ENCODE peak calls at places on chromosomes 1 and 21, in seven cellular contexts. One of them, this sample, is unnamed.

GRCh38 chr1:200372095-200372884 is 37.5 kb downstream of the ZNF281 start:
- DNase-seq in pancreas: no peak
- DNase-seq in MM.1S: no peak
- DNase-seq in fibroblast of lung: peak; percentile 67
- DNase-seq in substantia nigra: no peak
- DNase-seq in uterus: no peak
- DNase-seq in naive thymus-derived CD4-positive, alpha-beta T cell: no peak
- DNase-seq in this sample: no peak

GRCh38 chr1:184433928-184434502 is 47.2 kb downstream of the C1orf21 start:
- DNase-seq in MM.1S: no peak
- DNase-seq in pancreas: no peak
- DNase-seq in uterus: no peak
- DNase-seq in naive thymus-derived CD4-positive, alpha-beta T cell: no peak
- DNase-seq in fibroblast of lung: no peak
- DNase-seq in substantia nigra: no peak
- DNase-seq in this sample: no peak

GRCh38 chr1:9384751-9385245 is 92.1 kb downstream of the SPSB1 start:
- DNase-seq in substantia nigra: peak; percentile 54
- DNase-seq in fibroblast of lung: no peak
- DNase-seq in MM.1S: no peak
- DNase-seq in naive thymus-derived CD4-positive, alpha-beta T cell: no peak
- DNase-seq in pancreas: no peak
- DNase-seq in uterus: peak; percentile 61
- DNase-seq in this sample: no peak

GRCh38 chr1:118275716-118276115 is 90.7 kb upstream of the SPAG17 start:
- DNase-seq in MM.1S: no peak
- DNase-seq in pancreas: no peak
- DNase-seq in uterus: no peak
- DNase-seq in fibroblast of lung: no peak
- DNase-seq in substantia nigra: no peak
- DNase-seq in naive thymus-derived CD4-positive, alpha-beta T cell: no peak
- DNase-seq in this sample: no peak

GRCh38 chr1:158153179-158153578 is 27.5 kb upstream of the CD1D start:
- DNase-seq in substantia nigra: no peak
- DNase-seq in fibroblast of lung: no peak
- DNase-seq in pancreas: no peak
- DNase-seq in MM.1S: no peak
- DNase-seq in naive thymus-derived CD4-positive, alpha-beta T cell: no peak
- DNase-seq in uterus: no peak
- DNase-seq in this sample: no peak

GRCh38 chr1:150925080-150925479 is 1.1 kb upstream of the SETDB1 start:
- DNase-seq in pancreas: no peak
- DNase-seq in MM.1S: peak; percentile 28
- DNase-seq in naive thymus-derived CD4-positive, alpha-beta T cell: no peak
- DNase-seq in uterus: no peak
- DNase-seq in fibroblast of lung: no peak
- DNase-seq in substantia nigra: no peak
- DNase-seq in this sample: no peak

GRCh38 chr1:9233241-9233941 is 1.2 kb upstream of the H6PD start:
- DNase-seq in MM.1S: no peak
- DNase-seq in uterus: peak; percentile 91
- DNase-seq in pancreas: peak; percentile 61
- DNase-seq in substantia nigra: peak; percentile 48
- DNase-seq in naive thymus-derived CD4-positive, alpha-beta T cell: no peak
- DNase-seq in fibroblast of lung: peak; percentile 95
- DNase-seq in this sample: peak; percentile 81

GRCh38 chr1:160410412-160411005 is 10.1 kb downstream of the VANGL2 start:
- DNase-seq in uterus: no peak
- DNase-seq in naive thymus-derived CD4-positive, alpha-beta T cell: no peak
- DNase-seq in substantia nigra: no peak
- DNase-seq in MM.1S: no peak
- DNase-seq in fibroblast of lung: no peak
- DNase-seq in pancreas: no peak
- DNase-seq in this sample: no peak

GRCh38 chr1:117059334-117059677 is 820 bp upstream of the TTF2 start:
- DNase-seq in MM.1S: peak; percentile 65
- DNase-seq in pancreas: peak; percentile 77
- DNase-seq in uterus: no peak
- DNase-seq in naive thymus-derived CD4-positive, alpha-beta T cell: peak; percentile 73
- DNase-seq in substantia nigra: no peak
- DNase-seq in fibroblast of lung: no peak
- DNase-seq in this sample: no peak

GRCh38 chr21:30206551-30207251 is 9.2 kb downstream of the CLDN8 start:
- DNase-seq in pancreas: no peak
- DNase-seq in fibroblast of lung: peak; percentile 3
- DNase-seq in uterus: no peak
- DNase-seq in substantia nigra: no peak
- DNase-seq in MM.1S: no peak
- DNase-seq in naive thymus-derived CD4-positive, alpha-beta T cell: no peak
- DNase-seq in this sample: no peak

GRCh38 chr1:218409946-218410510 is 64.9 kb downstream of the TGFB2 start:
- DNase-seq in MM.1S: no peak
- DNase-seq in substantia nigra: no peak
- DNase-seq in naive thymus-derived CD4-positive, alpha-beta T cell: no peak
- DNase-seq in uterus: no peak
- DNase-seq in pancreas: no peak
- DNase-seq in fibroblast of lung: no peak
- DNase-seq in this sample: no peak

GRCh38 chr1:72397786-72398185 is 115.4 kb upstream of the NEGR1 start:
- DNase-seq in fibroblast of lung: peak; percentile 85
- DNase-seq in MM.1S: no peak
- DNase-seq in uterus: no peak
- DNase-seq in naive thymus-derived CD4-positive, alpha-beta T cell: no peak
- DNase-seq in substantia nigra: no peak
- DNase-seq in pancreas: no peak
- DNase-seq in this sample: no peak

GRCh38 chr1:155379180-155379876 is 58.6 kb downstream of the RUSC1 start:
- DNase-seq in fibroblast of lung: peak; percentile 86
- DNase-seq in pancreas: no peak
- DNase-seq in naive thymus-derived CD4-positive, alpha-beta T cell: no peak
- DNase-seq in MM.1S: peak; percentile 37
- DNase-seq in substantia nigra: no peak
- DNase-seq in uterus: no peak
- DNase-seq in this sample: no peak

GRCh38 chr1:246413430-246413829 is 93.6 kb downstream of the SMYD3 start:
- DNase-seq in substantia nigra: no peak
- DNase-seq in pancreas: no peak
- DNase-seq in MM.1S: no peak
- DNase-seq in uterus: no peak
- DNase-seq in fibroblast of lung: no peak
- DNase-seq in naive thymus-derived CD4-positive, alpha-beta T cell: no peak
- DNase-seq in this sample: no peak

GRCh38 chr1:234396871-234397270 is 23.6 kb downstream of the COA6 start:
- DNase-seq in pancreas: no peak
- DNase-seq in MM.1S: peak; percentile 80
- DNase-seq in substantia nigra: no peak
- DNase-seq in fibroblast of lung: no peak
- DNase-seq in uterus: no peak
- DNase-seq in naive thymus-derived CD4-positive, alpha-beta T cell: no peak
- DNase-seq in this sample: no peak

GRCh38 chr1:13786541-13786940 is 86.6 kb downstream of the PRDM2 start:
- DNase-seq in fibroblast of lung: no peak
- DNase-seq in uterus: no peak
- DNase-seq in naive thymus-derived CD4-positive, alpha-beta T cell: no peak
- DNase-seq in MM.1S: no peak
- DNase-seq in substantia nigra: peak; percentile 23
- DNase-seq in pancreas: no peak
- DNase-seq in this sample: no peak

GRCh38 chr1:155134858-155135415 is 715 bp upstream of the SLC50A1 start:
- DNase-seq in fibroblast of lung: peak; percentile 92
- DNase-seq in naive thymus-derived CD4-positive, alpha-beta T cell: peak; percentile 77
- DNase-seq in pancreas: peak; percentile 93
- DNase-seq in uterus: peak; percentile 94
- DNase-seq in MM.1S: peak; percentile 69
- DNase-seq in substantia nigra: no peak
- DNase-seq in this sample: peak; percentile 96

GRCh38 chr1:46334030-46334384 is 6.6 kb upstream of the NSUN4 start:
- DNase-seq in pancreas: no peak
- DNase-seq in MM.1S: no peak
- DNase-seq in uterus: no peak
- DNase-seq in naive thymus-derived CD4-positive, alpha-beta T cell: no peak
- DNase-seq in substantia nigra: no peak
- DNase-seq in fibroblast of lung: no peak
- DNase-seq in this sample: no peak

GRCh38 chr1:40078512-40079333 is 18.3 kb downstream of the PPT1 start:
- DNase-seq in naive thymus-derived CD4-positive, alpha-beta T cell: peak; percentile 31
- DNase-seq in MM.1S: peak; percentile 52
- DNase-seq in pancreas: peak; percentile 24
- DNase-seq in substantia nigra: peak; percentile 17
- DNase-seq in uterus: no peak
- DNase-seq in fibroblast of lung: peak; percentile 50
- DNase-seq in this sample: no peak

GRCh38 chr1:22556391-22557104 is 6.7 kb upstream of the EPHA8 start:
- DNase-seq in pancreas: no peak
- DNase-seq in fibroblast of lung: no peak
- DNase-seq in uterus: no peak
- DNase-seq in substantia nigra: no peak
- DNase-seq in MM.1S: no peak
- DNase-seq in naive thymus-derived CD4-positive, alpha-beta T cell: no peak
- DNase-seq in this sample: no peak

GRCh38 chr1:86396503-86396900 is 379 bp upstream of the ODF2L start:
- DNase-seq in uterus: no peak
- DNase-seq in MM.1S: no peak
- DNase-seq in fibroblast of lung: no peak
- DNase-seq in pancreas: no peak
- DNase-seq in naive thymus-derived CD4-positive, alpha-beta T cell: no peak
- DNase-seq in substantia nigra: no peak
- DNase-seq in this sample: no peak

GRCh38 chr1:209384710-209385550 is 198.6 kb upstream of the CAMK1G start:
- DNase-seq in fibroblast of lung: no peak
- DNase-seq in substantia nigra: no peak
- DNase-seq in naive thymus-derived CD4-positive, alpha-beta T cell: no peak
- DNase-seq in pancreas: no peak
- DNase-seq in MM.1S: no peak
- DNase-seq in uterus: no peak
- DNase-seq in this sample: no peak

GRCh38 chr1:209383422-209383821 is 200.1 kb upstream of the CAMK1G start:
- DNase-seq in uterus: no peak
- DNase-seq in MM.1S: no peak
- DNase-seq in substantia nigra: no peak
- DNase-seq in pancreas: no peak
- DNase-seq in fibroblast of lung: no peak
- DNase-seq in naive thymus-derived CD4-positive, alpha-beta T cell: no peak
- DNase-seq in this sample: no peak

GRCh38 chr1:209380396-209380795 is 203.1 kb upstream of the CAMK1G start:
- DNase-seq in fibroblast of lung: no peak
- DNase-seq in naive thymus-derived CD4-positive, alpha-beta T cell: no peak
- DNase-seq in MM.1S: no peak
- DNase-seq in uterus: no peak
- DNase-seq in pancreas: no peak
- DNase-seq in substantia nigra: no peak
- DNase-seq in this sample: no peak

GRCh38 chr1:209383907-209384709 is 199.4 kb upstream of the CAMK1G start:
- DNase-seq in naive thymus-derived CD4-positive, alpha-beta T cell: no peak
- DNase-seq in MM.1S: no peak
- DNase-seq in pancreas: no peak
- DNase-seq in uterus: no peak
- DNase-seq in substantia nigra: no peak
- DNase-seq in fibroblast of lung: no peak
- DNase-seq in this sample: no peak

GRCh38 chr1:209382701-209383100 is 200.8 kb upstream of the CAMK1G start:
- DNase-seq in MM.1S: no peak
- DNase-seq in substantia nigra: no peak
- DNase-seq in uterus: no peak
- DNase-seq in fibroblast of lung: no peak
- DNase-seq in pancreas: no peak
- DNase-seq in naive thymus-derived CD4-positive, alpha-beta T cell: no peak
- DNase-seq in this sample: no peak
- H3K27ac ChIP-seq in MM.1S: no peak overlapping the region
- H3K27ac ChIP-seq in substantia nigra: no peak overlapping the region
- H3K27ac ChIP-seq in uterus: no peak overlapping the region
- H3K27ac ChIP-seq in fibroblast of lung: no peak overlapping the region
- H3K27ac ChIP-seq in pancreas: no peak overlapping the region
- H3K27ac ChIP-seq in naive thymus-derived CD4-positive, alpha-beta T cell: no peak overlapping the region
- H3K27ac ChIP-seq in this sample: no peak overlapping the region

GRCh38 chr1:111841189-111841588 is 85.5 kb downstream of the DDX20 start:
- DNase-seq in MM.1S: no peak
- DNase-seq in naive thymus-derived CD4-positive, alpha-beta T cell: no peak
- DNase-seq in uterus: no peak
- DNase-seq in pancreas: no peak
- DNase-seq in fibroblast of lung: no peak
- DNase-seq in substantia nigra: no peak
- DNase-seq in this sample: no peak

GRCh38 chr1:111837398-111837797 is 81.7 kb downstream of the DDX20 start:
- DNase-seq in pancreas: no peak
- DNase-seq in fibroblast of lung: no peak
- DNase-seq in MM.1S: no peak
- DNase-seq in naive thymus-derived CD4-positive, alpha-beta T cell: no peak
- DNase-seq in uterus: no peak
- DNase-seq in substantia nigra: no peak
- DNase-seq in this sample: no peak

GRCh38 chr1:111843177-111843576 is 87.5 kb downstream of the DDX20 start:
- DNase-seq in naive thymus-derived CD4-positive, alpha-beta T cell: no peak
- DNase-seq in fibroblast of lung: no peak
- DNase-seq in uterus: no peak
- DNase-seq in pancreas: no peak
- DNase-seq in MM.1S: no peak
- DNase-seq in substantia nigra: no peak
- DNase-seq in this sample: no peak

GRCh38 chr1:111842411-111842810 is 86.7 kb downstream of the DDX20 start:
- DNase-seq in substantia nigra: no peak
- DNase-seq in naive thymus-derived CD4-positive, alpha-beta T cell: no peak
- DNase-seq in MM.1S: no peak
- DNase-seq in uterus: no peak
- DNase-seq in pancreas: no peak
- DNase-seq in fibroblast of lung: no peak
- DNase-seq in this sample: no peak

GRCh38 chr1:111841746-111842145 is 86.0 kb downstream of the DDX20 start:
- DNase-seq in substantia nigra: no peak
- DNase-seq in pancreas: no peak
- DNase-seq in uterus: no peak
- DNase-seq in naive thymus-derived CD4-positive, alpha-beta T cell: no peak
- DNase-seq in MM.1S: no peak
- DNase-seq in fibroblast of lung: no peak
- DNase-seq in this sample: no peak
- H3K27ac ChIP-seq in substantia nigra: no peak overlapping the region
- H3K27ac ChIP-seq in pancreas: no peak overlapping the region
- H3K27ac ChIP-seq in uterus: no peak overlapping the region
- H3K27ac ChIP-seq in naive thymus-derived CD4-positive, alpha-beta T cell: no peak overlapping the region
- H3K27ac ChIP-seq in MM.1S: no peak overlapping the region
- H3K27ac ChIP-seq in fibroblast of lung: no peak overlapping the region
- H3K27ac ChIP-seq in this sample: no peak overlapping the region

GRCh38 chr1:20078711-20079110 is 8.7 kb downstream of the PLA2G5 start:
- DNase-seq in pancreas: no peak
- DNase-seq in MM.1S: no peak
- DNase-seq in fibroblast of lung: no peak
- DNase-seq in uterus: no peak
- DNase-seq in naive thymus-derived CD4-positive, alpha-beta T cell: no peak
- DNase-seq in substantia nigra: no peak
- DNase-seq in this sample: no peak
- H3K27ac ChIP-seq in pancreas: no peak overlapping the region
- H3K27ac ChIP-seq in MM.1S: peak overlapping the region; percentile 31
- H3K27ac ChIP-seq in fibroblast of lung: no peak overlapping the region
- H3K27ac ChIP-seq in uterus: no peak overlapping the region
- H3K27ac ChIP-seq in naive thymus-derived CD4-positive, alpha-beta T cell: no peak overlapping the region
- H3K27ac ChIP-seq in substantia nigra: no peak overlapping the region
- H3K27ac ChIP-seq in this sample: no peak overlapping the region

DNA sequence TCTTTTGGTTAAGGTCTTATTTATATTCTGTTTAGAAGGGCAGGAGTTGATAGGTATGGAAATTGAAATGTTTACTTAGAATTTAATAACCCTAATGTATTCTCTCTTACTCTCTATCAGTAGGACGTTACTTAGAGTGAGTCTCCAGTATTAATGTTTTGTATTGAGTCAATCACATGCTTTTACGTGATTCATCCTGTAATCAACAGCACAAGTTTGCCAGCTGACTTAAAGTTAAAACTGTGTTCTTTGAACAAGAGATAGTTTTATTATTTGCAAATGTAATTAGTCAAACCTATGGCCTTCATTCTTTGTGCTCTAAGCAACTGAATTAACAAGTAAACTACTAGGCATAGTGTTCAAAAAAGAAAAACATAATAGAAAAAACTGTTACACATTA is 57.3 kb downstream of the PKN2 start:
- DNase-seq in pancreas: no peak
- DNase-seq in uterus: no peak
- DNase-seq in substantia nigra: no peak
- DNase-seq in naive thymus-derived CD4-positive, alpha-beta T cell: no peak
- DNase-seq in fibroblast of lung: peak; percentile 65
- DNase-seq in MM.1S: no peak
- DNase-seq in this sample: no peak
- H3K27ac ChIP-seq in pancreas: no peak overlapping the region
- H3K27ac ChIP-seq in uterus: peak overlapping the region; percentile 22
- H3K27ac ChIP-seq in substantia nigra: no peak overlapping the region
- H3K27ac ChIP-seq in naive thymus-derived CD4-positive, alpha-beta T cell: no peak overlapping the region
- H3K27ac ChIP-seq in fibroblast of lung: no peak overlapping the region
- H3K27ac ChIP-seq in MM.1S: no peak overlapping the region
- H3K27ac ChIP-seq in this sample: no peak overlapping the region

This sample was measured in thoracic aorta.